ENCODE peak calls at places on chromosomes 5 and 9, in nine cellular contexts. One of them, this sample, is unnamed.

GRCh38 chr9:117344892-117345660 is 69.8 kb downstream of the ASTN2 start:
- DNase-seq in A549: no peak
- DNase-seq in right lobe of liver: no peak
- DNase-seq in lower leg skin: no peak
- DNase-seq in ovary: no peak
- DNase-seq in Peyer's patch: no peak
- DNase-seq in breast epithelium: no peak
- DNase-seq in body of pancreas: no peak
- DNase-seq in heart left ventricle: no peak
- DNase-seq in this sample: no peak

GRCh38 chr5:56247596-56247995 is 14.5 kb upstream of the ANKRD55 start:
- DNase-seq in A549: no peak
- DNase-seq in right lobe of liver: no peak
- DNase-seq in lower leg skin: no peak
- DNase-seq in ovary: no peak
- DNase-seq in Peyer's patch: no peak
- DNase-seq in breast epithelium: no peak
- DNase-seq in body of pancreas: no peak
- DNase-seq in heart left ventricle: no peak
- DNase-seq in this sample: no peak

GRCh38 chr5:142683116-142683515 is 2.8 kb downstream of the FGF1 start:
- DNase-seq in A549: no peak
- DNase-seq in right lobe of liver: no peak
- DNase-seq in lower leg skin: no peak
- DNase-seq in ovary: no peak
- DNase-seq in Peyer's patch: no peak
- DNase-seq in breast epithelium: no peak
- DNase-seq in body of pancreas: no peak
- DNase-seq in heart left ventricle: no peak
- DNase-seq in this sample: no peak

GRCh38 chr5:105304859-105305258 is 1742.3 kb upstream of the NUDT12 start:
- DNase-seq in A549: no peak
- DNase-seq in right lobe of liver: no peak
- DNase-seq in lower leg skin: no peak
- DNase-seq in ovary: no peak
- DNase-seq in Peyer's patch: no peak
- DNase-seq in breast epithelium: no peak
- DNase-seq in body of pancreas: no peak
- DNase-seq in heart left ventricle: no peak
- DNase-seq in this sample: no peak

GRCh38 chr5:10228288-10228687 is 21.4 kb downstream of the ATPSCKMT start:
- DNase-seq in A549: no peak
- DNase-seq in right lobe of liver: no peak
- DNase-seq in lower leg skin: no peak
- DNase-seq in ovary: no peak
- DNase-seq in Peyer's patch: no peak
- DNase-seq in breast epithelium: no peak
- DNase-seq in body of pancreas: no peak
- DNase-seq in heart left ventricle: no peak
- DNase-seq in this sample: no peak

GRCh38 chr5:27963050-27963783 is 924.8 kb upstream of the CDH9 start:
- DNase-seq in A549: no peak
- DNase-seq in right lobe of liver: no peak
- DNase-seq in lower leg skin: no peak
- DNase-seq in ovary: no peak
- DNase-seq in Peyer's patch: no peak
- DNase-seq in breast epithelium: no peak
- DNase-seq in body of pancreas: no peak
- DNase-seq in heart left ventricle: no peak
- DNase-seq in this sample: no peak

GRCh38 chr5:143265995-143266394 is 137.5 kb downstream of the NR3C1 start:
- DNase-seq in A549: no peak
- DNase-seq in right lobe of liver: no peak
- DNase-seq in lower leg skin: no peak
- DNase-seq in ovary: no peak
- DNase-seq in Peyer's patch: no peak
- DNase-seq in breast epithelium: no peak
- DNase-seq in body of pancreas: no peak
- DNase-seq in heart left ventricle: no peak
- DNase-seq in this sample: no peak

GRCh38 chr5:5264727-5265126 is 124.6 kb downstream of the ADAMTS16 start:
- DNase-seq in A549: no peak
- DNase-seq in right lobe of liver: no peak
- DNase-seq in lower leg skin: no peak
- DNase-seq in ovary: no peak
- DNase-seq in Peyer's patch: no peak
- DNase-seq in breast epithelium: no peak
- DNase-seq in body of pancreas: no peak
- DNase-seq in heart left ventricle: no peak
- DNase-seq in this sample: no peak

GRCh38 chr5:107294151-107294550 is 376.6 kb downstream of the EFNA5 start:
- DNase-seq in A549: no peak
- DNase-seq in right lobe of liver: no peak
- DNase-seq in lower leg skin: no peak
- DNase-seq in ovary: no peak
- DNase-seq in Peyer's patch: no peak
- DNase-seq in breast epithelium: no peak
- DNase-seq in body of pancreas: no peak
- DNase-seq in heart left ventricle: no peak
- DNase-seq in this sample: no peak

GRCh38 chr9:108889649-108890067 is 27.6 kb downstream of the ACTL7A start:
- DNase-seq in A549: peak; percentile 34
- DNase-seq in right lobe of liver: no peak
- DNase-seq in lower leg skin: no peak
- DNase-seq in ovary: no peak
- DNase-seq in Peyer's patch: no peak
- DNase-seq in breast epithelium: no peak
- DNase-seq in body of pancreas: no peak
- DNase-seq in heart left ventricle: no peak
- DNase-seq in this sample: peak; percentile 43

GRCh38 chr9:73151653-73152382 is at the start of gene ANXA1:
- DNase-seq in A549: peak; percentile 94
- DNase-seq in right lobe of liver: no peak
- DNase-seq in lower leg skin: peak; percentile 68
- DNase-seq in ovary: no peak
- DNase-seq in Peyer's patch: no peak
- DNase-seq in breast epithelium: no peak
- DNase-seq in body of pancreas: no peak
- DNase-seq in heart left ventricle: no peak
- DNase-seq in this sample: peak; percentile 38

GRCh38 chr9:70156729-70157128 is 102.0 kb upstream of the SMC5 start:
- DNase-seq in A549: no peak
- DNase-seq in right lobe of liver: no peak
- DNase-seq in lower leg skin: no peak
- DNase-seq in ovary: no peak
- DNase-seq in Peyer's patch: no peak
- DNase-seq in breast epithelium: no peak
- DNase-seq in body of pancreas: no peak
- DNase-seq in heart left ventricle: no peak
- DNase-seq in this sample: no peak

GRCh38 chr5:143837306-143837848 is 25.4 kb downstream of the HMHB1 start:
- DNase-seq in A549: no peak
- DNase-seq in right lobe of liver: no peak
- DNase-seq in lower leg skin: no peak
- DNase-seq in ovary: no peak
- DNase-seq in Peyer's patch: no peak
- DNase-seq in breast epithelium: no peak
- DNase-seq in body of pancreas: no peak
- DNase-seq in heart left ventricle: peak; percentile 28
- DNase-seq in this sample: no peak

GRCh38 chr5:78243639-78244038 is 50.9 kb downstream of the AP3B1 start:
- DNase-seq in A549: no peak
- DNase-seq in right lobe of liver: no peak
- DNase-seq in lower leg skin: no peak
- DNase-seq in ovary: no peak
- DNase-seq in Peyer's patch: no peak
- DNase-seq in breast epithelium: no peak
- DNase-seq in body of pancreas: no peak
- DNase-seq in heart left ventricle: no peak
- DNase-seq in this sample: peak; percentile 7

GRCh38 chr9:76905661-76905983 is 292 bp downstream of the PRUNE2 start:
- DNase-seq in A549: no peak
- DNase-seq in right lobe of liver: no peak
- DNase-seq in lower leg skin: no peak
- DNase-seq in ovary: no peak
- DNase-seq in Peyer's patch: no peak
- DNase-seq in breast epithelium: no peak
- DNase-seq in body of pancreas: peak; percentile 11
- DNase-seq in heart left ventricle: no peak
- DNase-seq in this sample: no peak

GRCh38 chr9:76902395-76902794 is 3.5 kb downstream of the PRUNE2 start:
- DNase-seq in A549: no peak
- DNase-seq in right lobe of liver: no peak
- DNase-seq in lower leg skin: no peak
- DNase-seq in ovary: no peak
- DNase-seq in Peyer's patch: no peak
- DNase-seq in breast epithelium: no peak
- DNase-seq in body of pancreas: no peak
- DNase-seq in heart left ventricle: no peak
- DNase-seq in this sample: no peak

GRCh38 chr9:76901801-76902200 is 4.1 kb downstream of the PRUNE2 start:
- DNase-seq in A549: no peak
- DNase-seq in right lobe of liver: no peak
- DNase-seq in lower leg skin: no peak
- DNase-seq in ovary: no peak
- DNase-seq in Peyer's patch: peak; percentile 53
- DNase-seq in breast epithelium: no peak
- DNase-seq in body of pancreas: no peak
- DNase-seq in heart left ventricle: no peak
- DNase-seq in this sample: no peak

GRCh38 chr9:76904661-76905457 is 1.1 kb downstream of the PRUNE2 start:
- DNase-seq in A549: no peak
- DNase-seq in right lobe of liver: no peak
- DNase-seq in lower leg skin: no peak
- DNase-seq in ovary: no peak
- DNase-seq in Peyer's patch: no peak
- DNase-seq in breast epithelium: no peak
- DNase-seq in body of pancreas: no peak
- DNase-seq in heart left ventricle: no peak
- DNase-seq in this sample: no peak

DNA sequence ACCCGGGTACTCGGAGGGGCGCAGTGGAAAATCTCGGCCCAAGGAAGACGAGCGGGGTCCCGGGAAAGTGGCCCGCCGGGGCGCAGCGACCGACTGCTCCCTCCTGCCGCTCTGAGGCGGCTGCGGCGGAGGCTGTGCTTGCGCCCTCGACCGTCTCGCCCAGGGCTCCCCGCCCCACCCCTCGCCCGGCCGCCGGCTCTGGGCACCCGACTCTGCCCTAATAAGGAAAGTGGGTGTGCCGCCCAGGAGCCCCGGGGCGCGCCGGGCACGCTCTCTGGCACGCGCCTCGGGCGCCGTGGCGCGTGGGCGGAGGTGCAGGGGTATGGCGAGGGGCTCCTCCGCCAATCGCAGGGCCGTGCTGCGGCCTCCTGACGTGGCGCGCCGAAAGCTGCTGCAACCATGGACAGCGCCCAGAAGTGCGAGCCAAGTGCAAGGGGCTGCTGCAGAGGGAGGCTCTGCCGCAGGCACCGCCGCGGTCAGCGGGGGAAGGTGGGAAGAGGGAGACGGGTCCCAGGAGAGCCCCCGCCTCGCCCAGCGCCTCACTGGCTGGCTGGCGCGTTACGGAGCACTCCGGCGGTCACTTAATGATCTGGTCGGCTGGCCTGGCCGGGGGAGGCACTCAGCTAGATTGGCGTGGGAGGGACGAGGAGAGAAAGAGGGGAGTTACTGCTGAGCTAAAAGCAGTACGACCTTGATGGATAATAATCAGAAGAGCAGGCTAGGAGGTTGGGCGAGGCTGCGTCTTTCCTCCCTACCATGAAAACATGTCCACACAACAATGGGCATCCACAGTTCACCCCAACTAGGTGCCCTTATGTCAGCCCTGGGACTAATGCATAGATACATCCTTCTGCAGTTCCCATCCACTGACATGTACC is at the start of gene PRUNE2:
- DNase-seq in A549: peak; percentile 39
- DNase-seq in right lobe of liver: no peak
- DNase-seq in lower leg skin: no peak
- DNase-seq in ovary: peak; percentile 80
- DNase-seq in Peyer's patch: peak; percentile 79
- DNase-seq in breast epithelium: peak; percentile 20
- DNase-seq in body of pancreas: peak; percentile 63
- DNase-seq in heart left ventricle: peak; percentile 47
- DNase-seq in this sample: peak; percentile 71
- TF ChIP-seq POLR2A in A549: no peak
- TF ChIP-seq POLR2A in right lobe of liver: no peak
- TF ChIP-seq POLR2A in lower leg skin: no peak
- TF ChIP-seq POLR2A in ovary: no peak
- TF ChIP-seq POLR2A in Peyer's patch: peak; percentile 18
- TF ChIP-seq POLR2A in breast epithelium: no peak
- TF ChIP-seq POLR2A in body of pancreas: peak; percentile 40
- TF ChIP-seq POLR2A in heart left ventricle: no peak
- TF ChIP-seq POLR2A in this sample: no peak

GRCh38 chr5:124651663-124652513 is 94.6 kb downstream of the ZNF608 start:
- DNase-seq in A549: peak; percentile 62
- DNase-seq in right lobe of liver: peak; percentile 83
- DNase-seq in lower leg skin: peak; percentile 59
- DNase-seq in ovary: peak; percentile 84
- DNase-seq in Peyer's patch: peak; percentile 87
- DNase-seq in breast epithelium: peak; percentile 69
- DNase-seq in body of pancreas: peak; percentile 77
- DNase-seq in heart left ventricle: peak; percentile 90
- DNase-seq in this sample: peak; percentile 52
- TF ChIP-seq POLR2A in A549: peak; percentile 92
- TF ChIP-seq POLR2A in right lobe of liver: peak; percentile 74
- TF ChIP-seq POLR2A in lower leg skin: no peak
- TF ChIP-seq POLR2A in ovary: no peak
- TF ChIP-seq POLR2A in Peyer's patch: peak; percentile 30
- TF ChIP-seq POLR2A in breast epithelium: no peak
- TF ChIP-seq POLR2A in body of pancreas: peak; percentile 73
- TF ChIP-seq POLR2A in heart left ventricle: peak; percentile 85
- TF ChIP-seq POLR2A in this sample: peak; percentile 53

DNA sequence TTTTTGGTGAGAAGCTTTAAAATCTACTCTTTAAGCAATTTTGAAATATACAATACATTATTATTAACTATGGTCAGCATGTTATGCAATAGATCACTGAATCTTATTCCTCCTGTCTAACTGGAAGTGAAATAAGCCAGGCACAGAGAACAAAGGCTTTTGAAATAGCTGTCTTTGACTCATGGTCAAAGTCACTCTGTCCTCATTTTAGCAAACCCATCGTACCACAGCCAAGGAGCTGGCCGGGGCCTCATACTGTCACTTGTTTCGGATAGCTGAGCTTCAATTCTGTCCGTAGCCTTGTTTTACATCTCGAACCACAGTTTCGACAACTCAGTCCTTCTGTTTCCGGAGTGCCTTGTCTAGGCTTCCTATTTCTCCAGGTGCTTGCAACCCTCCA is 19.2 kb downstream of the ADCY2 start:
- DNase-seq in A549: no peak
- DNase-seq in right lobe of liver: no peak
- DNase-seq in lower leg skin: no peak
- DNase-seq in ovary: no peak
- DNase-seq in Peyer's patch: no peak
- DNase-seq in breast epithelium: no peak
- DNase-seq in body of pancreas: no peak
- DNase-seq in heart left ventricle: no peak
- DNase-seq in this sample: no peak
- TF ChIP-seq POLR2A in A549: no peak
- TF ChIP-seq POLR2A in right lobe of liver: no peak
- TF ChIP-seq POLR2A in lower leg skin: no peak
- TF ChIP-seq POLR2A in ovary: no peak
- TF ChIP-seq POLR2A in Peyer's patch: no peak
- TF ChIP-seq POLR2A in breast epithelium: no peak
- TF ChIP-seq POLR2A in body of pancreas: no peak
- TF ChIP-seq POLR2A in heart left ventricle: no peak
- TF ChIP-seq POLR2A in this sample: no peak

GRCh38 chr5:40410231-40410861 is 269.4 kb upstream of the PTGER4 start:
- DNase-seq in A549: no peak
- DNase-seq in right lobe of liver: no peak
- DNase-seq in lower leg skin: no peak
- DNase-seq in ovary: no peak
- DNase-seq in Peyer's patch: peak; percentile 81
- DNase-seq in breast epithelium: no peak
- DNase-seq in body of pancreas: no peak
- DNase-seq in heart left ventricle: no peak
- DNase-seq in this sample: peak; percentile 29
- TF ChIP-seq POLR2A in A549: no peak
- TF ChIP-seq POLR2A in right lobe of liver: peak; percentile 24
- TF ChIP-seq POLR2A in lower leg skin: no peak
- TF ChIP-seq POLR2A in ovary: no peak
- TF ChIP-seq POLR2A in Peyer's patch: no peak
- TF ChIP-seq POLR2A in breast epithelium: no peak
- TF ChIP-seq POLR2A in body of pancreas: no peak
- TF ChIP-seq POLR2A in heart left ventricle: no peak
- TF ChIP-seq POLR2A in this sample: no peak